ENCODE peak calls at places on chromosomes 12 and 14, in four cellular contexts. E is transverse colon, Q is stomach, B is prostate gland. R is an unnamed sample.
A peak's percentile ranks its signal among the peaks of the same experiment; 100 is the strongest.

GRCh38 chr12:62731378-62731710 is 203.6 kb downstream of the PPM1H start:
- DNase-seq in E (no peak), Q (no peak), B (no peak), R (no peak)

GRCh38 chr14:24056800-24057184 is 5.0 kb downstream of the CARMIL3 start:
- DNase-seq in E (no peak), Q (no peak), B (no peak), R (no peak)

GRCh38 chr12:19546611-19547162 is 107.4 kb downstream of the AEBP2 start:
- DNase-seq in E (no peak), Q (no peak), B (peak; percentile 24), R (no peak)

GRCh38 chr12:94203796-94204195 is 55.4 kb downstream of the PLXNC1 start:
- DNase-seq in E (no peak), Q (no peak), B (no peak), R (no peak)

GRCh38 chr12:1591029-1591428 is 3.4 kb downstream of the FBXL14 start:
- DNase-seq in E (peak; percentile 37), Q (no peak), B (peak; percentile 43), R (no peak)

GRCh38 chr14:92040431-92041040 is 677 bp upstream of the TRIP11 start:
- DNase-seq in E (peak; percentile 37), Q (peak; percentile 37), B (peak; percentile 24), R (no peak)

GRCh38 chr14:100449225-100449987 is 126.3 kb downstream of the SLC25A47 start:
- DNase-seq in E (no peak), Q (no peak), B (no peak), R (no peak)

GRCh38 chr12:16063728-16064127 is 152.6 kb downstream of the DERA start:
- DNase-seq in E (no peak), Q (no peak), B (no peak), R (no peak)

GRCh38 chr12:77031745-77032144 is 33.6 kb downstream of the E2F7 start:
- DNase-seq in E (no peak), Q (no peak), B (no peak), R (no peak)

GRCh38 chr12:98532687-98533304 is 17.4 kb downstream of the TMPO start:
- DNase-seq in E (no peak), Q (no peak), B (no peak), R (no peak)

GRCh38 chr14:55107766-55108554 is 21.1 kb upstream of the LGALS3 start:
- DNase-seq in E (peak; percentile 82), Q (peak; percentile 80), B (peak; percentile 70), R (peak; percentile 91)

GRCh38 chr12:26428420-26428819 is 233.0 kb downstream of the SSPN start:
- DNase-seq in E (no peak), Q (no peak), B (no peak), R (no peak)

GRCh38 chr12:30989754-30990153 is 63.2 kb downstream of the TSPAN11 start:
- DNase-seq in E (peak; percentile 38), Q (no peak), B (peak; percentile 26), R (no peak)

GRCh38 chr14:74109369-74109768 is 24.6 kb downstream of the LIN52 start:
- DNase-seq in E (no peak), Q (no peak), B (no peak), R (no peak)

GRCh38 chr14:26598672-26599131 is 869 bp upstream of the NOVA1 start:
- DNase-seq in E (no peak), Q (no peak), B (no peak), R (no peak)

GRCh38 chr12:6078378-6079083 is 45.9 kb downstream of the VWF start:
- DNase-seq in E (no peak), Q (no peak), B (no peak), R (no peak)

GRCh38 chr12:110857528-110857927 is 10.7 kb downstream of the CCDC63 start:
- DNase-seq in E (no peak), Q (no peak), B (no peak), R (no peak)

GRCh38 chr14:74922752-74923401 is at the start of gene RPS6KL1:
- DNase-seq in E (peak; percentile 88), Q (peak; percentile 81), B (peak; percentile 69), R (peak; percentile 82)

GRCh38 chr12:93736640-93737178 is 59.5 kb downstream of the CRADD start:
- DNase-seq in E (no peak), Q (no peak), B (no peak), R (no peak)

GRCh38 chr12:49959570-49960473 is 1.9 kb upstream of the AQP5 start:
- DNase-seq in E (no peak), Q (peak; percentile 83), B (peak; percentile 57), R (peak; percentile 81)

GRCh38 chr14:50734950-50735697 is 67.0 kb upstream of the SAV1 start:
- DNase-seq in E (no peak), Q (no peak), B (peak; percentile 35), R (no peak)

GRCh38 chr14:70692210-70692609 is 50.5 kb downstream of the TTC9 start:
- DNase-seq in E (peak; percentile 21), Q (peak; percentile 31), B (no peak), R (peak; percentile 78)

GRCh38 chr14:51453869-51454268 is 197.8 kb upstream of the FRMD6 start:
- DNase-seq in E (no peak), Q (no peak), B (no peak), R (no peak)

GRCh38 chr14:54866588-54866987 is 36.0 kb downstream of the GCH1 start:
- DNase-seq in E (no peak), Q (no peak), B (no peak), R (no peak)

GRCh38 chr14:58639842-58640484 is 2.2 kb downstream of the DACT1 start:
- DNase-seq in E (peak; percentile 56), Q (no peak), B (peak; percentile 35), R (no peak)

GRCh38 chr12:40141996-40142395 is 36.1 kb upstream of the SLC2A13 start:
- DNase-seq in E (no peak), Q (no peak), B (no peak), R (no peak)

GRCh38 chr12:23028158-23028802 is 403.3 kb downstream of the ETNK1 start:
- DNase-seq in E (no peak), Q (no peak), B (no peak), R (no peak)

GRCh38 chr12:63826002-63826585 is 18.4 kb upstream of the SRGAP1 start:
- DNase-seq in E (no peak), Q (no peak), B (no peak), R (no peak)

GRCh38 chr12:3189282-3189681 is 112.1 kb downstream of the TSPAN9 start:
- DNase-seq in E (no peak), Q (no peak), B (no peak), R (no peak)

GRCh38 chr14:90605430-90605829 is 208.6 kb downstream of the CALM1 start:
- DNase-seq in E (no peak), Q (no peak), B (no peak), R (no peak)

GRCh38 chr14:100422556-100423420 is 99.6 kb downstream of the SLC25A47 start:
- DNase-seq in E (no peak), Q (no peak), B (no peak), R (no peak)

GRCh38 chr12:19518209-19518608 is 78.9 kb downstream of the AEBP2 start:
- DNase-seq in E (no peak), Q (no peak), B (no peak), R (no peak)

GRCh38 chr14:34888186-34888585 is 13.0 kb upstream of the BAZ1A start:
- DNase-seq in E (no peak), Q (no peak), B (no peak), R (no peak)

DNA sequence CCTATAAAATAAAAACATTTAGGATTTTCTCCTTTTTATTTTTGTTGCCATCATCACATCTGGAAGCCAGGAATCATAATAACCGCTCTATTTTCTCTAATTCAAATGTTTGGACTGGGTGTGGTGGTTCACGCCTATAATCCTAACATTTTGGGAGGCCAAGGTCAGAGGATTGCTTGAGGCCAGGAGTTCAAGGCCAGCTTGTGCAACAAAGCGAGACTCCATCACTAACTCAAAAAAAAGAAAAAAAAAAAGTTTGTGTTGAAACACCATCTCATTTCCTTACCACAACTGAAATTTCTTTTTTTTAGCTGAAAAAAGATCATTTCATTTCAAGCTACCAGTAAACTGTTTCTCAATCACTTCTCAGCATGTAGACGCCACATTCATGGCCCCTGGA is 8.8 kb upstream of the BAZ1A start:
- DNase-seq in E (no peak), Q (no peak), B (no peak), R (no peak)
- TF ChIP-seq POLR2AphosphoS5 in E (no peak), Q (no peak), B (no peak), R (no peak)

DNA sequence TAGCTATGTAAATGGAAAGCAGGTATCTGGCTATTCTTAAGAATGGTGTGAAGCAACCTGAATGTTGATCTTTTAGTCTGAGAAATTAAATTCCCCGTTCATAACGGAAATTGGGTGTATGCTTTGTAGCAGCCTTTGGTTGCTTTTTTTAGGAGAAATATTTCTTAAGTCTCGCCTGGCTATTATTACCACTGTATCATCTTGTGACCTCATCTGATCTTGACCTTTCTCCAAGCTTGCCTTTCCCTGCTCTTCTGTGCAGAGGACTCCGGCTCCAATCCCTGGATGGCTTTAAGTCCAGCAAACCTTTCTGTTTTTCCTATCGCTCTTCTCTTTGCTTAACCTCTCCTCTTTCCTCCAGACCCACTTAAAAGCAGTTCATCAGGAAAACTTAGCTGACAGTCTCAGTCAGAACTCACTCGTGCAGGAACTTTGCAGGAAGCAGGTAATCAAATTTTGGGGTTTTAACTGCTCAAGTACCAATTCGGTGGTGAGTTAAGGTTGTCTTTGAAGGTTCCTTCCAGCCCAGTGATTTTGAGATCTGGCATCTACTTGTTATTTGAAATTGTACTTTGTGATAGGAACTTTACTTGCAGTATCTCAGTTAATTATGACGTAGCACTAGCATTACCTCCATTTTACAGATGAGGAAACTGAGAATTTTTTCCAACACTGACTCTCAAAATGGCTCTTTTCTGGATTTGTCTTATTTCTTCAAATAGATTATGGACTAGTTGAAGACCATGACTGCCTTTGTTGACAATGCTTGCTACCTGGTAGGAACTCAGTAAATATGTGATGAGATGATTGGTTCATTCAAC is 14.1 kb downstream of the PPFIBP1 start:
- DNase-seq in E (no peak), Q (no peak), B (no peak), R (no peak)
- H3K27ac ChIP-seq in E (no peak overlapping the region), Q (peak overlapping the region; percentile 53), B (no peak overlapping the region), R (peak overlapping the region; percentile 52)

GRCh38 chr12:20643822-20644221 is 51.3 kb upstream of the SLCO1C1 start:
- DNase-seq in E (no peak), Q (no peak), B (no peak), R (no peak)

GRCh38 chr12:20641127-20641526 is 54.0 kb upstream of the SLCO1C1 start:
- DNase-seq in E (no peak), Q (no peak), B (no peak), R (no peak)

GRCh38 chr12:20646239-20646827 is 48.8 kb upstream of the SLCO1C1 start:
- DNase-seq in E (no peak), Q (no peak), B (no peak), R (no peak)
- TF ChIP-seq POLR2AphosphoS5 in E (no peak), Q (no peak), B (peak; percentile 22), R (no peak)

GRCh38 chr14:102202944-102203343 is 63.2 kb downstream of the WDR20 start:
- DNase-seq in E (no peak), Q (no peak), B (no peak), R (no peak)

GRCh38 chr14:102201776-102202175 is 62.1 kb downstream of the WDR20 start:
- DNase-seq in E (no peak), Q (no peak), B (no peak), R (no peak)

GRCh38 chr14:102203382-102203781 is 63.7 kb downstream of the WDR20 start:
- DNase-seq in E (no peak), Q (no peak), B (no peak), R (no peak)

GRCh38 chr14:102200690-102201368 is 61.1 kb downstream of the WDR20 start:
- DNase-seq in E (no peak), Q (no peak), B (no peak), R (no peak)

DNA sequence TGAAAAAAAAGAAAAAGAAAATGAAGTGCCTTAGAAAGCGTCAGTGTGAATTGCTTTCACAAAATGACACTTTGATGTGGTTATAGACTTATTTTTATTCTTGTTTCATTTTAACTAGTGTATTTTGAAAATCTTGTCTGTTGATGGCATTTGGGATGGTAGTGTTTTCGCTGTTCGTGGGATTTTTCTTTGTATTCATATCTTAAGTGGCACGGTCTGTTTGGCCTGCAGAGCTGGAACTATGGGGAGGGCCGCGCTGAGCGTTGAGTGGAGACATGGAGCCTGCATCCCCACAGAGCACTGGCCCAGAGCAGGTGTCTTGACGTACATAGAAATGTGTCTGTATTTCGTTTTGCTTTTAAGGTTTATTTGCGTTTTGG is 61.7 kb downstream of the WDR20 start:
- DNase-seq in E (no peak), Q (no peak), B (no peak), R (no peak)
- H3K27ac ChIP-seq in E (no peak overlapping the region), Q (no peak overlapping the region), B (no peak overlapping the region), R (no peak overlapping the region)